ENCODE peak calls at places on chromosome 16, in four cellular contexts. L is LoVo, E is lower lobe of right lung, S is spleen. V is an unnamed sample.

GRCh38 chr16:4152267-4152666 is 36.0 kb upstream of the ADCY9 start:
- DNase-seq in L (no peak), E (no peak), S (no peak), V (no peak)

GRCh38 chr16:12846592-12846991 is 42.9 kb upstream of the CPPED1 start:
- DNase-seq in L (no peak), E (no peak), S (no peak), V (no peak)

GRCh38 chr16:80518436-80518835 is 22.4 kb upstream of the DYNLRB2 start:
- DNase-seq in L (no peak), E (no peak), S (no peak), V (peak)

GRCh38 chr16:4514606-4515005 is 24.0 kb downstream of the CDIP1 start:
- DNase-seq in L (no peak), E (no peak), S (peak), V (no peak)

GRCh38 chr16:57634171-57634570 is 5.7 kb downstream of the ADGRG1 start:
- DNase-seq in L (peak), E (no peak), S (no peak), V (no peak)

GRCh38 chr16:588639-588888 is 1.3 kb upstream of the RAB40C start:
- DNase-seq in L (no peak), E (peak), S (peak), V (peak)

GRCh38 chr16:73371584-73372319 is 323.8 kb upstream of the ZFHX3 start:
- DNase-seq in L (no peak), E (no peak), S (no peak), V (no peak)

GRCh38 chr16:87057291-87057881 is 259.8 kb downstream of the C16orf95 start:
- DNase-seq in L (no peak), E (no peak), S (no peak), V (peak)

GRCh38 chr16:728131-728889 is 1.4 kb downstream of the HAGHL start:
- DNase-seq in L (peak), E (peak), S (peak), V (peak)

GRCh38 chr16:49608801-49609200 is 235.2 kb downstream of the C16orf78 start:
- DNase-seq in L (no peak), E (no peak), S (no peak), V (peak)

GRCh38 chr16:14486520-14487303 is 143.3 kb downstream of the PARN start:
- DNase-seq in L (peak), E (peak), S (no peak), V (peak)

GRCh38 chr16:48366165-48367093 is 18.8 kb downstream of the SIAH1 start:
- DNase-seq in L (peak), E (no peak), S (no peak), V (peak)

GRCh38 chr16:67393111-67393789 is at the start of gene TPPP3:
- DNase-seq in L (peak), E (peak), S (peak), V (peak)

GRCh38 chr16:55257971-55258613 is 65.9 kb upstream of the IRX6 start:
- DNase-seq in L (peak), E (peak), S (peak), V (peak)

GRCh38 chr16:75244225-75244792 is 7.1 kb downstream of the BCAR1 start:
- DNase-seq in L (no peak), E (peak), S (no peak), V (peak)

V was measured in choroid plexus epithelial cell.